ENCODE peak calls at places on chromosomes 4 and X, in four cellular contexts. One of them, this sample, is unnamed.

GRCh38 chr4:94678896-94679295 is 78.9 kb upstream of the BMPR1B start:
- DNase-seq in cardiac muscle cell: no peak
- DNase-seq in testis: no peak
- DNase-seq in astrocyte of the cerebellum: no peak
- DNase-seq in this sample: no peak

GRCh38 chr4:89834486-89835209 is 2.3 kb downstream of the SNCA start:
- DNase-seq in astrocyte of the cerebellum: no peak
- DNase-seq in testis: no peak
- DNase-seq in cardiac muscle cell: no peak
- DNase-seq in this sample: no peak

GRCh38 chr4:102598759-102599379 is 97.7 kb downstream of the NFKB1 start:
- DNase-seq in astrocyte of the cerebellum: no peak
- DNase-seq in cardiac muscle cell: no peak
- DNase-seq in testis: no peak
- DNase-seq in this sample: no peak

GRCh38 chrX:154355094-154355775 is 19.2 kb downstream of the FLNA start:
- DNase-seq in testis: no peak
- DNase-seq in astrocyte of the cerebellum: no peak
- DNase-seq in cardiac muscle cell: no peak
- DNase-seq in this sample: no peak

GRCh38 chrX:115339441-115340025 is 50.0 kb downstream of the LUZP4 start:
- DNase-seq in cardiac muscle cell: no peak
- DNase-seq in testis: no peak
- DNase-seq in astrocyte of the cerebellum: no peak
- DNase-seq in this sample: no peak

GRCh38 chrX:17553451-17553850 is 178.5 kb downstream of the NHS start:
- DNase-seq in testis: no peak
- DNase-seq in astrocyte of the cerebellum: peak
- DNase-seq in cardiac muscle cell: no peak
- DNase-seq in this sample: no peak

GRCh38 chr4:10629394-10629793 is 55.2 kb downstream of the CLNK start:
- DNase-seq in cardiac muscle cell: no peak
- DNase-seq in astrocyte of the cerebellum: no peak
- DNase-seq in testis: no peak
- DNase-seq in this sample: no peak

GRCh38 chrX:97547873-97548578 is 664.3 kb downstream of the RPA4 start:
- DNase-seq in testis: no peak
- DNase-seq in astrocyte of the cerebellum: no peak
- DNase-seq in cardiac muscle cell: no peak
- DNase-seq in this sample: no peak

GRCh38 chrX:9729161-9729885 is 36.3 kb downstream of the GPR143 start:
- DNase-seq in testis: no peak
- DNase-seq in cardiac muscle cell: no peak
- DNase-seq in astrocyte of the cerebellum: no peak
- DNase-seq in this sample: no peak

GRCh38 chr4:3520796-3521600 is 11.2 kb downstream of the LRPAP1 start:
- DNase-seq in astrocyte of the cerebellum: no peak
- DNase-seq in testis: no peak
- DNase-seq in cardiac muscle cell: no peak
- DNase-seq in this sample: no peak

GRCh38 chr4:185123479-185123878 is 19.6 kb upstream of the SLC25A4 start:
- DNase-seq in cardiac muscle cell: no peak
- DNase-seq in astrocyte of the cerebellum: no peak
- DNase-seq in testis: no peak
- DNase-seq in this sample: no peak

GRCh38 chr4:2484993-2485392 is 16.1 kb downstream of the RNF4 start:
- DNase-seq in astrocyte of the cerebellum: no peak
- DNase-seq in cardiac muscle cell: no peak
- DNase-seq in testis: peak
- DNase-seq in this sample: no peak

GRCh38 chrX:102714994-102715393 is 2.7 kb downstream of the GPRASP2 start:
- DNase-seq in cardiac muscle cell: no peak
- DNase-seq in astrocyte of the cerebellum: no peak
- DNase-seq in testis: no peak
- DNase-seq in this sample: no peak

GRCh38 chrX:56746996-56747395 is 18.0 kb downstream of the NBDY start:
- DNase-seq in cardiac muscle cell: no peak
- DNase-seq in testis: no peak
- DNase-seq in astrocyte of the cerebellum: no peak
- DNase-seq in this sample: no peak

GRCh38 chr4:135497563-135498152 is 1296.1 kb upstream of the PABPC4L start:
- DNase-seq in astrocyte of the cerebellum: no peak
- DNase-seq in cardiac muscle cell: no peak
- DNase-seq in testis: no peak
- DNase-seq in this sample: no peak

GRCh38 chr4:153004106-153004881 is 68.2 kb downstream of the FHDC1 start:
- DNase-seq in astrocyte of the cerebellum: no peak
- DNase-seq in testis: no peak
- DNase-seq in cardiac muscle cell: no peak
- DNase-seq in this sample: no peak

GRCh38 chr4:99462875-99463464 is 27.8 kb upstream of the ADH7 start:
- DNase-seq in testis: peak
- DNase-seq in cardiac muscle cell: peak
- DNase-seq in astrocyte of the cerebellum: peak
- DNase-seq in this sample: peak

GRCh38 chr4:82618321-82618720 is 56.5 kb upstream of the TMEM150C start:
- DNase-seq in astrocyte of the cerebellum: peak
- DNase-seq in testis: no peak
- DNase-seq in cardiac muscle cell: peak
- DNase-seq in this sample: peak

GRCh38 chr4:82891728-82892466 is 944 bp upstream of the SEC31A start:
- DNase-seq in cardiac muscle cell: no peak
- DNase-seq in astrocyte of the cerebellum: no peak
- DNase-seq in testis: no peak
- DNase-seq in this sample: no peak

GRCh38 chr4:1404573-1405248 is 1.5 kb downstream of the NKX1-1 start:
- DNase-seq in astrocyte of the cerebellum: no peak
- DNase-seq in testis: peak
- DNase-seq in cardiac muscle cell: no peak
- DNase-seq in this sample: no peak
- H3K4me3 ChIP-seq in astrocyte of the cerebellum: no peak
- H3K4me3 ChIP-seq in testis: no peak
- H3K4me3 ChIP-seq in cardiac muscle cell: no peak
- H3K4me3 ChIP-seq in this sample: no peak

GRCh38 chrX:23770142-23770541 is 12.8 kb upstream of the SAT1 start:
- DNase-seq in astrocyte of the cerebellum: no peak
- DNase-seq in testis: no peak
- DNase-seq in cardiac muscle cell: no peak
- DNase-seq in this sample: no peak
- H3K4me3 ChIP-seq in astrocyte of the cerebellum: no peak
- H3K4me3 ChIP-seq in testis: no peak
- H3K4me3 ChIP-seq in cardiac muscle cell: no peak
- H3K4me3 ChIP-seq in this sample: no peak

GRCh38 chr4:121685257-121685656 is 11.5 kb downstream of the ANXA5 start:
- DNase-seq in cardiac muscle cell: no peak
- DNase-seq in testis: no peak
- DNase-seq in astrocyte of the cerebellum: no peak
- DNase-seq in this sample: no peak

GRCh38 chr4:121688696-121689095 is 8.1 kb downstream of the ANXA5 start:
- DNase-seq in cardiac muscle cell: no peak
- DNase-seq in testis: no peak
- DNase-seq in astrocyte of the cerebellum: no peak
- DNase-seq in this sample: no peak

GRCh38 chr4:121690001-121690400 is 6.8 kb downstream of the ANXA5 start:
- DNase-seq in testis: no peak
- DNase-seq in cardiac muscle cell: no peak
- DNase-seq in astrocyte of the cerebellum: no peak
- DNase-seq in this sample: no peak

GRCh38 chr4:121686265-121686664 is 10.5 kb downstream of the ANXA5 start:
- DNase-seq in testis: no peak
- DNase-seq in astrocyte of the cerebellum: no peak
- DNase-seq in cardiac muscle cell: no peak
- DNase-seq in this sample: no peak

DNA sequence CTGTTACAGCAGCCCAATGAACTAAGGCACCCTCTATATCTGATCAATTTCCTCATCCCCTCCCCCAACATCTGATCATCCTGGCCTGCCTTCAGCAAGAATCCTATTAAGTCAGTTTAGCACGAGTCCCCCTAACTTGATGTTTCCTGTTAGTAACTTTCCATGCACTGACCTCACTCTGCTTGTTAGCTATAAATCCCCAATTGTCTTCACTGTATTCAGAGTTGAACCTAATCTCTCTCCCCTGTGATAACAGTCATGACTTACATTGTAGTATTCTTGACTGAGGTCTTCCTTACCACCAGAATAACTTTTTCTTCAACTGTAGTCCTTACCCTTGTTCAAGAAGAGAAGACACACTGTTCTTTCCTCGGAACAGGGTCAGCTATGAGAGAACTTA is 8.5 kb downstream of the ANXA5 start:
- DNase-seq in cardiac muscle cell: no peak
- DNase-seq in astrocyte of the cerebellum: no peak
- DNase-seq in testis: no peak
- DNase-seq in this sample: no peak
- H3K4me3 ChIP-seq in cardiac muscle cell: no peak
- H3K4me3 ChIP-seq in astrocyte of the cerebellum: no peak
- H3K4me3 ChIP-seq in testis: no peak
- H3K4me3 ChIP-seq in this sample: no peak

GRCh38 chr4:15653430-15653829 is 1.7 kb downstream of the FBXL5 start:
- DNase-seq in cardiac muscle cell: no peak
- DNase-seq in testis: no peak
- DNase-seq in astrocyte of the cerebellum: no peak
- DNase-seq in this sample: no peak

GRCh38 chr4:15649914-15650545 is 5.1 kb downstream of the FBXL5 start:
- DNase-seq in cardiac muscle cell: peak
- DNase-seq in astrocyte of the cerebellum: no peak
- DNase-seq in testis: peak
- DNase-seq in this sample: peak

GRCh38 chr4:15653864-15654391 is 1.2 kb downstream of the FBXL5 start:
- DNase-seq in testis: peak
- DNase-seq in cardiac muscle cell: peak
- DNase-seq in astrocyte of the cerebellum: no peak
- DNase-seq in this sample: peak

GRCh38 chr4:15651682-15652081 is 3.5 kb downstream of the FBXL5 start:
- DNase-seq in astrocyte of the cerebellum: no peak
- DNase-seq in cardiac muscle cell: no peak
- DNase-seq in testis: no peak
- DNase-seq in this sample: no peak

DNA sequence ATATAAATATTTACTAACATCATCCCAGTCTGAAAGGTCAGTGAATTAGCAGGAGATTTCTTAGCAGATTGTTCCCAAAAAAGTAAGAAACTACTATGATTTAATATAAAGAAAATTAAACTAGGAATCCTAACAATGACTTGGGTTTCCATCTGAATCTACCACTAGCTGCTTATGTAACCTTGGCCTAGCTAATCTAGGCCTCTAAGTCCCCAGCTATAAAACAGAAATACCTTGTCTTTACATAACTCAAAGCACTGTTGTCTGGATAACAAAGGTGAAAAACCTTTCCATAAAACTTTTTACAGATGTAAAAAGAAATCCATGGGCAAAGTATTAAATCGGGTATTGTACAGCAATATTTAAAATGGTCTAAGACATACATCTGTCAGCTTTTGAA is 3.0 kb downstream of the FBXL5 start:
- DNase-seq in astrocyte of the cerebellum: no peak
- DNase-seq in testis: no peak
- DNase-seq in cardiac muscle cell: no peak
- DNase-seq in this sample: no peak
- H3K4me3 ChIP-seq in astrocyte of the cerebellum: no peak
- H3K4me3 ChIP-seq in testis: no peak
- H3K4me3 ChIP-seq in cardiac muscle cell: no peak
- H3K4me3 ChIP-seq in this sample: no peak

DNA sequence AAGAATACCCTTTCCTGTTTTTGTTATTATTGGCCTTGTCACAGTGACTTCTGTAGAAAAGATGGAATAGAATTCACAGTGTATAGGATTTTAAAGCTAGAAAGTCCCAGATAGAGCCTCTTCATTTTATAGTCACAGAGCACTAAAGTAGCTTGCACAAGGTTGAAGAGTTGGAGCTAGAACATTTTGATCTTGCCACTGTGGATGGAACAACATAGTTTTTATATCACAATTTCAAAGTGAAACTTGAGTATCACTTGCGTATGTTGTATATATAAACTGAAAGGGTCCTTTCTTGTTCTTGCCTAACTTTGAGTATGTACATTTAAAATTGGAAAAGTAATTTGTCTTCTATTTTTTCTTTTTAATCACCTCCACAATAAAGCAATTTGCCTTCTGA is 2.7 kb downstream of the USO1 start:
- DNase-seq in testis: no peak
- DNase-seq in astrocyte of the cerebellum: no peak
- DNase-seq in cardiac muscle cell: no peak
- DNase-seq in this sample: no peak
- H3K4me3 ChIP-seq in testis: no peak
- H3K4me3 ChIP-seq in astrocyte of the cerebellum: no peak
- H3K4me3 ChIP-seq in cardiac muscle cell: no peak
- H3K4me3 ChIP-seq in this sample: no peak

GRCh38 chrX:148457279-148457678 is 43.1 kb upstream of the AFF2 start:
- DNase-seq in cardiac muscle cell: no peak
- DNase-seq in testis: no peak
- DNase-seq in astrocyte of the cerebellum: no peak
- DNase-seq in this sample: no peak
- H3K4me3 ChIP-seq in cardiac muscle cell: no peak
- H3K4me3 ChIP-seq in testis: no peak
- H3K4me3 ChIP-seq in astrocyte of the cerebellum: no peak
- H3K4me3 ChIP-seq in this sample: no peak

DNA sequence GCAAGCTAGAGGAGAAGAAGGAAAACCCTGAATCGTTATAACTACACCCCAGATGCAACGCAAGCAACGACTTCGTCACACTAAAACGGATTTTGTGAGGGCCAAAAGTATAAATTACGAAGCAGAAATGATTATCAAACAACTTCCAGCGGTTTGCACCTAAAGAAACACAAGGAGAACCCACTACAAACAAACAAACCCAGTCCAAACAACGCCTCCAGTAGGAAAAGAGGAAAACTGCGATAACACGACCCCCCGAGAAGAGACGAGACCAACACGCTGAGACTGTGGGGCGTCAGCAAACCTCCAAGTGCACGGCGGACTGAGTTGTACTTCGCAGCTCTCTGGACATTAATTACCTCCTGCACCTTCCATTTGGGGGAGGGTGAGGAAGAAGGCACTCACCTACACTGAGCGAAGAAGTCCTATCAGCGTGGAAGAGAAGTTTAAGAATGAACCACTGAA is at the start of gene MAB21L2:
- DNase-seq in cardiac muscle cell: peak
- DNase-seq in testis: no peak
- DNase-seq in astrocyte of the cerebellum: no peak
- DNase-seq in this sample: peak
- H3K4me3 ChIP-seq in cardiac muscle cell: peak
- H3K4me3 ChIP-seq in testis: no peak
- H3K4me3 ChIP-seq in astrocyte of the cerebellum: peak
- H3K4me3 ChIP-seq in this sample: peak

DNA sequence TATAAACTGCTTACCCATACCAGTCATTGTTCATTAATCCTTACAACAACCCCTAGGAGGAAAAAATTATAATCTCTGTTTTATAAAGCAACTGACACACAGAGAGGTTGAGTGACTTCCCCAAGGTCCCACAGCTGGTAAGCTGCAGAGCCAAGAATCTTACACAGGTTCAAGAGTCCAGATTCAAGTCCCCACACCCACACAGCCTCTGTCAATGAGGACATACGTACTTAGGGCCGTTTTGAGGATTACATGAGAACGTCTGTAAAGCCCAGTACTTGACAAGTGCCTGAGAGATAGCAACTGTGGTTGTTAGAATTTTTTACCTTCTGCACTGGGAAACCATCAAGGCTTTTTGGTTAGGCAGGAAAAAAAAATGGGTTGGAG is 556 bp upstream of the SLC25A43 start:
- DNase-seq in astrocyte of the cerebellum: no peak
- DNase-seq in cardiac muscle cell: no peak
- DNase-seq in testis: no peak
- DNase-seq in this sample: no peak
- H3K4me3 ChIP-seq in astrocyte of the cerebellum: peak
- H3K4me3 ChIP-seq in cardiac muscle cell: peak
- H3K4me3 ChIP-seq in testis: peak
- H3K4me3 ChIP-seq in this sample: peak